ENCODE peak calls at places on chromosomes 11 and 22, in four cellular contexts. E is HCT116; A is heart right ventricle; H is stimulated activated naive CD8-positive, alpha-beta T cell treated with anti-CD3 and anti-CD28 coated beads, Interleukin-15, Interleukin-2, amounts not matched to agents 100 U/mL and 50 U/mL, for 24 hours. Z is an unnamed sample.

GRCh38 chr22:20741634-20742581 is 32.0 kb upstream of the SERPIND1 start:
- DNase-seq in E (peak; percentile 18), A (no peak), H (peak; percentile 36), Z (peak; percentile 2)

GRCh38 chr11:87203907-87204602 is 166.3 kb downstream of the TMEM135 start:
- DNase-seq in E (no peak), A (no peak), H (no peak), Z (no peak)

GRCh38 chr11:130804306-130805077 is 111.8 kb downstream of the SNX19 start:
- DNase-seq in E (no peak), A (no peak), H (no peak), Z (no peak)

GRCh38 chr11:35412285-35412684 is 7.1 kb downstream of the SLC1A2 start:
- DNase-seq in E (no peak), A (no peak), H (no peak), Z (peak; percentile 48)

GRCh38 chr11:72231396-72232259 is 7.1 kb downstream of the INPPL1 start:
- DNase-seq in E (no peak), A (peak; percentile 66), H (no peak), Z (no peak)

GRCh38 chr11:23866641-23867040 is 630.2 kb upstream of the LUZP2 start:
- DNase-seq in E (no peak), A (no peak), H (no peak), Z (no peak)

GRCh38 chr22:38299758-38300157 is 17.5 kb downstream of the CSNK1E start:
- DNase-seq in E (no peak), A (no peak), H (no peak), Z (no peak)

GRCh38 chr22:43587574-43587973 is 175.8 kb downstream of the MPPED1 start:
- DNase-seq in E (no peak), A (no peak), H (no peak), Z (no peak)

GRCh38 chr11:128315933-128316332 is 271.4 kb downstream of the ETS1 start:
- DNase-seq in E (no peak), A (no peak), H (no peak), Z (no peak)

GRCh38 chr22:50264104-50264745 is 2.7 kb upstream of the MAPK12 start:
- DNase-seq in E (no peak), A (no peak), H (no peak), Z (no peak)

GRCh38 chr11:64445651-64446050 is 86.7 kb downstream of the RPS6KA4 start:
- DNase-seq in E (no peak), A (no peak), H (no peak), Z (no peak)

GRCh38 chr11:93529707-93530467 is 13.3 kb downstream of the SMCO4 start:
- DNase-seq in E (no peak), A (no peak), H (no peak), Z (no peak)

GRCh38 chr22:37855462-37855861 is 6.2 kb downstream of the EIF3L start:
- DNase-seq in E (no peak), A (no peak), H (no peak), Z (no peak)

GRCh38 chr11:46694095-46694494 is 6.3 kb downstream of the ARHGAP1 start:
- DNase-seq in E (no peak), A (no peak), H (no peak), Z (no peak)

GRCh38 chr11:57475191-57475590 is 14.9 kb downstream of the RTN4RL2 start:
- DNase-seq in E (no peak), A (no peak), H (no peak), Z (no peak)

GRCh38 chr11:8834379-8834778 is 76.6 kb upstream of the AKIP1 start:
- DNase-seq in E (no peak), A (no peak), H (no peak), Z (peak; percentile 16)

GRCh38 chr22:49968831-49969661 is 8.5 kb downstream of the PIM3 start:
- DNase-seq in E (no peak), A (peak; percentile 5), H (peak; percentile 18), Z (no peak)

GRCh38 chr11:6523253-6523652 is 26.2 kb downstream of the DNHD1 start:
- DNase-seq in E (peak; percentile 24), A (no peak), H (no peak), Z (no peak)

GRCh38 chr11:35166369-35167360 is 27.7 kb downstream of the CD44 start:
- DNase-seq in E (peak; percentile 94), A (no peak), H (peak; percentile 52), Z (no peak)

GRCh38 chr22:19741053-19741452 is 17.7 kb downstream of the GP1BB start:
- DNase-seq in E (no peak), A (no peak), H (no peak), Z (no peak)

GRCh38 chr11:45771194-45771941 is 33.6 kb upstream of the SLC35C1 start:
- DNase-seq in E (peak; percentile 50), A (peak; percentile 67), H (peak; percentile 82), Z (peak; percentile 65)

GRCh38 chr22:40345271-40345670 is 1.0 kb upstream of the ADSL start:
- DNase-seq in E (no peak), A (no peak), H (no peak), Z (no peak)

GRCh38 chr11:44633641-44634040 is 68.2 kb downstream of the CD82 start:
- DNase-seq in E (no peak), A (no peak), H (no peak), Z (peak; percentile 45)

GRCh38 chr11:12728417-12728816 is 54.2 kb downstream of the TEAD1 start:
- DNase-seq in E (no peak), A (no peak), H (no peak), Z (no peak)

GRCh38 chr11:2579315-2580060 is 120.3 kb downstream of the KCNQ1OT1 start:
- DNase-seq in E (no peak), A (no peak), H (no peak), Z (no peak)

GRCh38 chr11:14974723-14975587 is 2.8 kb upstream of the CALCA start:
- DNase-seq in E (peak; percentile 54), A (no peak), H (peak; percentile 74), Z (no peak)

GRCh38 chr22:49726701-49727101 is 101.0 kb downstream of the BRD1 start:
- DNase-seq in E (no peak), A (no peak), H (no peak), Z (no peak)